ENCODE peak calls at places on chromosomes 11 and 22, in eight cellular contexts. Q, D, R, U, Y, H, N and K are unnamed samples.

GRCh38 chr22:39967103-39967829 is 7.1 kb downstream of the TMA7B start:
- DNase-seq in Q (no peak), D (no peak), R (no peak), U (peak), Y (no peak), H (no peak), N (no peak), K (no peak)

GRCh38 chr11:75539459-75540022 is 13.8 kb upstream of the GDPD5 start:
- DNase-seq in Q (no peak), D (no peak), R (no peak), U (no peak), Y (no peak), H (no peak), N (no peak), K (no peak)

GRCh38 chr11:120511116-120511803 is at the start of gene GRIK4:
- DNase-seq in Q (peak), D (peak), R (peak), U (no peak), Y (peak), H (peak), N (peak), K (no peak)

GRCh38 chr11:1448882-1449281 is 37.7 kb downstream of the MOB2 start:
- DNase-seq in Q (no peak), D (no peak), R (no peak), U (no peak), Y (no peak), H (no peak), N (no peak), K (no peak)

GRCh38 chr22:27757928-27758525 is 43.5 kb downstream of the MN1 start:
- DNase-seq in Q (no peak), D (no peak), R (no peak), U (no peak), Y (no peak), H (no peak), N (no peak), K (no peak)

GRCh38 chr11:30197869-30198268 is 32.9 kb upstream of the FSHB start:
- DNase-seq in Q (no peak), D (no peak), R (no peak), U (no peak), Y (no peak), H (no peak), N (no peak), K (no peak)

GRCh38 chr11:19594326-19594725 is 118.3 kb upstream of the NAV2 start:
- DNase-seq in Q (no peak), D (no peak), R (no peak), U (no peak), Y (no peak), H (no peak), N (no peak), K (no peak)

GRCh38 chr22:22327723-22328122 is 83.1 kb downstream of the VPREB1 start:
- DNase-seq in Q (no peak), D (no peak), R (no peak), U (no peak), Y (no peak), H (no peak), N (no peak), K (no peak)

GRCh38 chr11:19597194-19597593 is 115.4 kb upstream of the NAV2 start:
- DNase-seq in Q (no peak), D (no peak), R (no peak), U (peak), Y (no peak), H (no peak), N (peak), K (no peak)

GRCh38 chr11:65225284-65226102 is 36.3 kb upstream of the POLA2 start:
- DNase-seq in Q (peak), D (peak), R (peak), U (peak), Y (peak), H (peak), N (peak), K (peak)

GRCh38 chr11:11708256-11708655 is 86.5 kb upstream of the GALNT18 start:
- DNase-seq in Q (no peak), D (no peak), R (no peak), U (no peak), Y (no peak), H (no peak), N (peak), K (no peak)

GRCh38 chr11:102530558-102530957 is at the start of gene MMP7:
- DNase-seq in Q (peak), D (no peak), R (no peak), U (peak), Y (no peak), H (no peak), N (peak), K (peak)

GRCh38 chr11:32310218-32310601 is 125.1 kb downstream of the WT1 start:
- DNase-seq in Q (no peak), D (no peak), R (no peak), U (peak), Y (no peak), H (no peak), N (no peak), K (no peak)

GRCh38 chr11:108338750-108339149 is 115.9 kb downstream of the ATM start:
- DNase-seq in Q (no peak), D (no peak), R (no peak), U (no peak), Y (no peak), H (no peak), N (no peak), K (no peak)

GRCh38 chr11:27358306-27358705 is 4.7 kb downstream of the CCDC34 start:
- DNase-seq in Q (no peak), D (no peak), R (no peak), U (peak), Y (no peak), H (no peak), N (no peak), K (no peak)

GRCh38 chr11:19511413-19512183 is 201.0 kb upstream of the NAV2 start:
- DNase-seq in Q (no peak), D (no peak), R (no peak), U (peak), Y (no peak), H (no peak), N (no peak), K (no peak)

GRCh38 chr11:46686886-46687810 is 13.3 kb downstream of the ARHGAP1 start:
- DNase-seq in Q (no peak), D (no peak), R (no peak), U (no peak), Y (no peak), H (no peak), N (peak), K (peak)

GRCh38 chr11:74278721-74279148 is 32.7 kb downstream of the P4HA3 start:
- DNase-seq in Q (peak), D (no peak), R (no peak), U (peak), Y (peak), H (no peak), N (peak), K (peak)

GRCh38 chr11:73565804-73566203 is 32.1 kb downstream of the FAM168A start:
- DNase-seq in Q (no peak), D (no peak), R (no peak), U (no peak), Y (no peak), H (no peak), N (no peak), K (no peak)

GRCh38 chr22:26416670-26417270 is 12.3 kb upstream of the ASPHD2 start:
- DNase-seq in Q (peak), D (no peak), R (no peak), U (peak), Y (peak), H (no peak), N (peak), K (peak)

GRCh38 chr22:46583571-46583970 is 36.6 kb upstream of the GRAMD4 start:
- DNase-seq in Q (no peak), D (no peak), R (no peak), U (no peak), Y (no peak), H (no peak), N (no peak), K (no peak)

GRCh38 chr22:45879552-45879949 is 97.4 kb downstream of the WNT7B start:
- DNase-seq in Q (no peak), D (no peak), R (no peak), U (no peak), Y (no peak), H (no peak), N (no peak), K (no peak)

GRCh38 chr11:99739464-99740089 is 718.8 kb downstream of the CNTN5 start:
- DNase-seq in Q (peak), D (no peak), R (no peak), U (peak), Y (peak), H (no peak), N (no peak), K (peak)

GRCh38 chr11:77416357-77416756 is 57.5 kb downstream of the PAK1 start:
- DNase-seq in Q (no peak), D (no peak), R (no peak), U (no peak), Y (no peak), H (no peak), N (no peak), K (no peak)

GRCh38 chr11:121909571-121909970 is 206.4 kb downstream of the BLID start:
- DNase-seq in Q (no peak), D (no peak), R (no peak), U (no peak), Y (no peak), H (no peak), N (peak), K (no peak)

GRCh38 chr11:63673579-63673978 is 2.4 kb upstream of the ATL3 start:
- DNase-seq in Q (no peak), D (no peak), R (no peak), U (no peak), Y (no peak), H (no peak), N (no peak), K (no peak)

GRCh38 chr11:64854157-64854533 is 9.7 kb upstream of the CDC42BPG start:
- DNase-seq in Q (no peak), D (no peak), R (no peak), U (no peak), Y (no peak), H (no peak), N (no peak), K (no peak)

GRCh38 chr22:44484618-44485017 is 13.4 kb downstream of the RTL6 start:
- DNase-seq in Q (no peak), D (no peak), R (no peak), U (no peak), Y (no peak), H (no peak), N (no peak), K (no peak)

GRCh38 chr11:128288368-128288767 is 299.0 kb downstream of the ETS1 start:
- DNase-seq in Q (peak), D (no peak), R (no peak), U (no peak), Y (no peak), H (no peak), N (no peak), K (no peak)

GRCh38 chr11:19772480-19772879 is 59.8 kb downstream of the NAV2 start:
- DNase-seq in Q (peak), D (no peak), R (no peak), U (no peak), Y (peak), H (no peak), N (no peak), K (no peak)

GRCh38 chr22:24066872-24067271 is 55.8 kb downstream of the CABIN1 start:
- DNase-seq in Q (no peak), D (no peak), R (no peak), U (no peak), Y (no peak), H (no peak), N (no peak), K (no peak)

GRCh38 chr11:6111635-6112034 is 4.2 kb downstream of the OR56B4 start:
- DNase-seq in Q (peak), D (no peak), R (no peak), U (no peak), Y (no peak), H (no peak), N (no peak), K (no peak)

GRCh38 chr11:762421-763072 is 14.7 kb downstream of the GATD1 start:
- DNase-seq in Q (peak), D (no peak), R (no peak), U (peak), Y (no peak), H (no peak), N (peak), K (no peak)

GRCh38 chr11:64770120-64770519 is 8.2 kb downstream of the SF1 start:
- DNase-seq in Q (no peak), D (no peak), R (no peak), U (no peak), Y (no peak), H (no peak), N (no peak), K (no peak)

GRCh38 chr11:17707833-17708232 is 11.5 kb upstream of the MYOD1 start:
- DNase-seq in Q (no peak), D (no peak), R (no peak), U (no peak), Y (no peak), H (no peak), N (no peak), K (no peak)

GRCh38 chr11:119615003-119615878 is 113.8 kb downstream of the NECTIN1 start:
- DNase-seq in Q (peak), D (no peak), R (no peak), U (peak), Y (no peak), H (no peak), N (no peak), K (peak)

GRCh38 chr11:65606876-65607613 is 7.0 kb downstream of the MAP3K11 start:
- DNase-seq in Q (peak), D (no peak), R (no peak), U (peak), Y (peak), H (no peak), N (peak), K (peak)